ENCODE peak calls at places on chromosomes 4 and X, in eight cellular contexts. W, K, X, O, S, B, Y and G are unnamed samples.

GRCh38 chr4:139958738-139959096 is 195.3 kb downstream of the MAML3 start:
- DNase-seq in W (no peak), B (no peak), X (no peak), K (no peak), Y (no peak), S (no peak), O (no peak), G (no peak)

GRCh38 chr4:79650217-79650616 is 242.2 kb upstream of the GK2 start:
- DNase-seq in Y (no peak), S (no peak), K (no peak), O (no peak), X (no peak), W (no peak), B (no peak), G (no peak)

GRCh38 chrX:150774798-150775568 is 81.8 kb downstream of the MTMR1 start:
- DNase-seq in B (no peak), W (no peak), X (no peak), O (no peak), Y (no peak), K (no peak), S (no peak), G (no peak)

GRCh38 chr4:103996637-103997036 is 276.9 kb upstream of the TACR3 start:
- DNase-seq in Y (peak), K (no peak), B (no peak), O (peak), S (no peak), X (no peak), W (no peak), G (no peak)

GRCh38 chrX:34584781-34585180 is 72.3 kb downstream of the TMEM47 start:
- DNase-seq in W (no peak), B (no peak), K (no peak), O (no peak), S (no peak), X (no peak), Y (no peak), G (no peak)

GRCh38 chr4:127174168-127174567 is 458.6 kb upstream of the INTU start:
- DNase-seq in Y (no peak), O (no peak), X (no peak), K (no peak), B (no peak), S (no peak), W (no peak), G (no peak)

GRCh38 chr4:176499518-176499917 is 179.8 kb downstream of the SPCS3 start:
- DNase-seq in B (no peak), K (peak), X (no peak), S (peak), Y (peak), O (peak), W (no peak), G (no peak)

GRCh38 chrX:45628041-45628440 is 427.4 kb upstream of the DIPK2B start:
- DNase-seq in W (no peak), Y (no peak), S (no peak), B (no peak), K (no peak), X (no peak), O (no peak), G (no peak)

GRCh38 chrX:468979-469378 is 82.3 kb upstream of the PPP2R3B start:
- DNase-seq in W (no peak), B (no peak), S (no peak), X (no peak), K (no peak), O (no peak), Y (no peak), G (no peak)

GRCh38 chr4:105894570-105895323 is 524 bp upstream of the NPNT start:
- DNase-seq in X (no peak), S (no peak), B (no peak), Y (peak), K (no peak), W (no peak), O (peak), G (no peak)

GRCh38 chr4:113094802-113095201 is 45.3 kb downstream of the ANK2 start:
- DNase-seq in O (peak), S (no peak), W (no peak), K (no peak), Y (peak), B (no peak), X (no peak), G (no peak)

GRCh38 chrX:39603291-39603690 is 494.5 kb downstream of the BCOR start:
- DNase-seq in W (no peak), S (no peak), K (no peak), Y (no peak), X (no peak), O (no peak), B (no peak), G (no peak)

GRCh38 chrX:39665830-39666518 is 431.8 kb downstream of the BCOR start:
- DNase-seq in B (no peak), Y (peak), K (no peak), W (no peak), S (no peak), X (no peak), O (no peak), G (no peak)

GRCh38 chrX:39377171-39377570 is 575.9 kb downstream of the MID1IP1 start:
- DNase-seq in S (no peak), X (no peak), B (no peak), W (no peak), O (no peak), Y (no peak), K (no peak), G (no peak)